ENCODE peak calls at places on chromosomes 16 and 17, in seven cellular contexts. R, T, P, Z, X, H and G are unnamed samples.

GRCh38 chr17:51260960-51261958 is 913 bp downstream of the UTP18 start:
- DNase-seq in Z (peak), T (peak), H (peak), R (peak), X (peak), P (no peak), G (peak)

GRCh38 chr17:39872700-39873099 is 4.7 kb downstream of the ZPBP2 start:
- DNase-seq in X (no peak), R (no peak), Z (no peak), T (no peak), H (peak), P (no peak), G (peak)

GRCh38 chr16:1525871-1526607 is 7.4 kb upstream of the TMEM204 start:
- DNase-seq in Z (no peak), T (no peak), H (no peak), X (no peak), P (no peak), R (no peak), G (no peak)

GRCh38 chr16:456891-457483 is 31.5 kb downstream of the RAB11FIP3 start:
- DNase-seq in T (no peak), Z (no peak), X (peak), R (no peak), H (no peak), P (no peak), G (no peak)

GRCh38 chr17:19363460-19364035 is 1.0 kb upstream of the B9D1 start:
- DNase-seq in P (no peak), X (no peak), T (no peak), H (no peak), R (no peak), Z (no peak), G (no peak)

GRCh38 chr16:78639775-78640174 is 540.3 kb downstream of the WWOX start:
- DNase-seq in H (no peak), Z (no peak), X (no peak), T (no peak), P (no peak), R (no peak), G (no peak)

GRCh38 chr17:55219484-55219883 is 45.3 kb upstream of the HLF start:
- DNase-seq in P (no peak), R (no peak), H (no peak), X (no peak), T (no peak), Z (no peak), G (no peak)

GRCh38 chr16:23521037-23521743 is 10.9 kb upstream of the GGA2 start:
- DNase-seq in T (no peak), Z (no peak), X (no peak), R (no peak), P (no peak), H (no peak), G (no peak)

GRCh38 chr17:76816590-76817135 is 51.5 kb upstream of the MGAT5B start:
- DNase-seq in P (no peak), T (peak), Z (peak), X (peak), H (peak), R (peak), G (peak)

GRCh38 chr16:84924339-84925091 is 86.8 kb downstream of the ZDHHC7 start:
- DNase-seq in R (no peak), H (peak), X (no peak), T (no peak), Z (peak), P (no peak), G (peak)

GRCh38 chr16:87434146-87434667 is 42.1 kb downstream of the MAP1LC3B start:
- DNase-seq in T (no peak), H (no peak), P (no peak), Z (no peak), X (no peak), R (no peak), G (no peak)

GRCh38 chr17:47013341-47013740 is 34.3 kb upstream of the RPRML start:
- DNase-seq in R (no peak), Z (no peak), H (no peak), T (no peak), X (no peak), P (no peak), G (no peak)

GRCh38 chr16:68215302-68215701 is 20.6 kb downstream of the ESRP2 start:
- DNase-seq in X (no peak), R (no peak), Z (no peak), P (no peak), H (no peak), T (no peak), G (no peak)

GRCh38 chr16:50553182-50553710 is 5.0 kb downstream of the NKD1 start:
- DNase-seq in R (no peak), P (no peak), X (no peak), H (no peak), T (no peak), Z (no peak), G (no peak)

GRCh38 chr16:54455021-54455725 is 168.6 kb upstream of the IRX3 start:
- DNase-seq in X (peak), Z (no peak), R (no peak), H (no peak), T (no peak), P (no peak), G (no peak)

GRCh38 chr17:2735896-2736295 is 13.6 kb downstream of the CCDC92B start:
- DNase-seq in P (no peak), H (no peak), Z (no peak), R (no peak), X (no peak), T (no peak), G (no peak)

GRCh38 chr16:17359778-17360177 is 111.0 kb downstream of the XYLT1 start:
- DNase-seq in P (no peak), X (peak), T (no peak), Z (no peak), R (no peak), H (no peak), G (no peak)

GRCh38 chr16:62190426-62190825 is 154.2 kb upstream of the CDH8 start:
- DNase-seq in Z (no peak), H (peak), R (no peak), P (no peak), X (peak), T (no peak), G (no peak)

GRCh38 chr17:49168706-49169105 is 36.1 kb downstream of the B4GALNT2 start:
- DNase-seq in P (no peak), Z (no peak), H (no peak), R (no peak), T (no peak), X (no peak), G (no peak)

GRCh38 chr16:83826146-83826913 is 18.6 kb downstream of the HSBP1 start:
- DNase-seq in Z (peak), P (no peak), X (peak), R (peak), H (peak), T (no peak), G (peak)

GRCh38 chr17:65389956-65390355 is 171.5 kb downstream of the AXIN2 start:
- DNase-seq in Z (no peak), R (peak), T (no peak), H (no peak), X (no peak), P (no peak), G (no peak)

GRCh38 chr16:14424595-14424994 is 205.5 kb downstream of the PARN start:
- DNase-seq in Z (no peak), R (no peak), P (no peak), X (no peak), H (no peak), T (no peak), G (no peak)

GRCh38 chr16:81493755-81494433 is 49.3 kb downstream of the CMIP start:
- DNase-seq in Z (peak), T (peak), P (no peak), H (peak), R (peak), X (no peak), G (peak)

GRCh38 chr16:86072328-86073102 is 173.6 kb downstream of the IRF8 start:
- DNase-seq in H (peak), R (peak), Z (peak), T (no peak), P (no peak), X (peak), G (peak)

GRCh38 chr17:6831662-6832263 is at the start of gene TEKT1:
- DNase-seq in X (peak), Z (no peak), T (peak), P (no peak), R (no peak), H (peak), G (peak)

GRCh38 chr17:1972429-1973160 is 52.5 kb downstream of the RTN4RL1 start:
- DNase-seq in H (no peak), T (no peak), Z (no peak), P (no peak), X (no peak), R (no peak), G (no peak)

GRCh38 chr17:19336938-19337711 is 25.4 kb downstream of the B9D1 start:
- DNase-seq in H (peak), R (no peak), X (no peak), Z (no peak), P (no peak), T (no peak), G (peak)

GRCh38 chr17:79969906-79970305 is 65.8 kb downstream of the TBC1D16 start:
- DNase-seq in Z (no peak), R (no peak), H (no peak), P (no peak), T (no peak), X (no peak), G (no peak)

GRCh38 chr17:79970576-79971068 is 65.0 kb downstream of the TBC1D16 start:
- DNase-seq in R (peak), T (no peak), X (peak), P (no peak), Z (peak), H (peak), G (peak)

GRCh38 chr17:79968116-79968515 is 67.6 kb downstream of the TBC1D16 start:
- DNase-seq in P (no peak), Z (no peak), R (no peak), H (no peak), X (no peak), T (no peak), G (no peak)

GRCh38 chr17:79974786-79975497 is 60.7 kb downstream of the TBC1D16 start:
- DNase-seq in R (no peak), H (no peak), Z (peak), T (no peak), P (no peak), X (peak), G (no peak)

GRCh38 chr17:79971651-79972050 is 64.0 kb downstream of the TBC1D16 start:
- DNase-seq in P (no peak), Z (no peak), R (no peak), T (no peak), H (no peak), X (no peak), G (no peak)
- TF ChIP-seq JUND in P (no peak), Z (no peak), R (no peak), T (no peak), H (no peak), X (no peak), G (no peak)

GRCh38 chr17:44109312-44109630 is 14.2 kb downstream of the HDAC5 start:
- DNase-seq in T (no peak), P (no peak), R (no peak), Z (no peak), X (no peak), H (no peak), G (no peak)

GRCh38 chr17:44110823-44111633 is 12.4 kb downstream of the HDAC5 start:
- DNase-seq in P (peak), T (peak), X (peak), R (no peak), Z (peak), H (peak), G (peak)

GRCh38 chr17:44106801-44107200 is 16.6 kb downstream of the HDAC5 start:
- DNase-seq in R (no peak), Z (no peak), T (no peak), X (no peak), H (no peak), P (no peak), G (no peak)

GRCh38 chr17:44110011-44110686 is 13.3 kb downstream of the HDAC5 start:
- DNase-seq in P (no peak), T (no peak), H (no peak), X (no peak), Z (no peak), R (no peak), G (no peak)

GRCh38 chr17:44108440-44109311 is 14.8 kb downstream of the HDAC5 start:
- DNase-seq in R (no peak), P (no peak), T (no peak), Z (peak), H (peak), X (peak), G (no peak)
- TF ChIP-seq JUND in R (no peak), P (no peak), T (no peak), Z (peak), H (peak), X (peak), G (no peak)

GRCh38 chr17:17445925-17446665 is 30.7 kb upstream of the MED9 start:
- DNase-seq in P (no peak), X (no peak), Z (no peak), T (no peak), R (peak), H (peak), G (peak)
- TF ChIP-seq JUND in P (no peak), X (no peak), Z (no peak), T (no peak), R (no peak), H (peak), G (peak)

DNA sequence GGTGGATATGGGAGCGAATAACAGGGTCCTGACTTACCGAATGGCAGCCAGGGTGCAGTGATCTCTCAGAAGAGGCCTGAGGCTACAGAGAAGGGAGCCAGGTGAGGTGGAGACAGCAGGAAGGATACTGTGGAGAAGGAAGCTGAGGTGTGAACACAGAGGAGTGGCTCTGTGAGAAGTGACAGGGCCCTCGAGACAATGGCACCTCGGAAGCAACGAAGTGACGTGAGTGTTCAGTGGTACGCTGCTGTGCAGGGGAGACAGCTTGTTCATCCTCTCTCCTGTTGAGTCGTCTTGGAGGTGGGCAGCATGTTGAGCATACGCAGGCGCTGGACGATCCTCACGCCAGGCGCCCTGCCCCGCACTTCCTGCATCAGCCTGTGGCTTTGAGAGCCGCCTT is 390.3 kb downstream of the CPPED1 start:
- DNase-seq in Z (no peak), P (no peak), H (no peak), T (no peak), X (no peak), R (no peak), G (no peak)
- TF ChIP-seq JUND in Z (no peak), P (no peak), H (no peak), T (no peak), X (no peak), R (no peak), G (no peak)

GRCh38 chr17:64097196-64097936 is 32.6 kb downstream of the ERN1 start:
- DNase-seq in T (no peak), X (no peak), P (no peak), H (no peak), Z (no peak), R (no peak), G (no peak)
- TF ChIP-seq JUND in T (no peak), X (no peak), P (no peak), H (no peak), Z (no peak), R (no peak), G (no peak)

GRCh38 chr17:185445-186138 is 4.1 kb upstream of the DOC2B start:
- DNase-seq in Z (no peak), R (no peak), T (no peak), P (no peak), H (no peak), X (no peak), G (no peak)
- TF ChIP-seq JUND in Z (no peak), R (no peak), T (no peak), P (no peak), H (no peak), X (no peak), G (no peak)

GRCh38 chr17:75573994-75574393 is 13.6 kb upstream of the MYO15B start:
- DNase-seq in R (no peak), T (no peak), P (no peak), Z (no peak), H (no peak), X (no peak), G (no peak)
- TF ChIP-seq JUND in R (no peak), T (no peak), P (no peak), Z (no peak), H (no peak), X (no peak), G (no peak)

GRCh38 chr17:45857977-45858708 is 13.5 kb downstream of the SPPL2C start:
- DNase-seq in Z (no peak), H (peak), R (no peak), X (no peak), T (no peak), P (no peak), G (no peak)
- TF ChIP-seq JUND in Z (no peak), H (no peak), R (no peak), X (no peak), T (no peak), P (no peak), G (no peak)

GRCh38 chr16:89869911-89870310 is 3.5 kb upstream of the TCF25 start:
- DNase-seq in Z (no peak), X (no peak), R (no peak), H (no peak), P (no peak), T (no peak), G (no peak)

GRCh38 chr16:89867918-89868317 is 5.5 kb upstream of the TCF25 start:
- DNase-seq in T (no peak), Z (no peak), R (no peak), H (no peak), P (no peak), X (no peak), G (no peak)

GRCh38 chr16:89873109-89873821 is at the start of gene TCF25:
- DNase-seq in Z (peak), R (peak), X (peak), H (peak), T (peak), P (peak), G (peak)

GRCh38 chr16:89871895-89872294 is 1.5 kb upstream of the TCF25 start:
- DNase-seq in T (no peak), P (no peak), Z (no peak), R (no peak), H (no peak), X (no peak), G (no peak)

DNA sequence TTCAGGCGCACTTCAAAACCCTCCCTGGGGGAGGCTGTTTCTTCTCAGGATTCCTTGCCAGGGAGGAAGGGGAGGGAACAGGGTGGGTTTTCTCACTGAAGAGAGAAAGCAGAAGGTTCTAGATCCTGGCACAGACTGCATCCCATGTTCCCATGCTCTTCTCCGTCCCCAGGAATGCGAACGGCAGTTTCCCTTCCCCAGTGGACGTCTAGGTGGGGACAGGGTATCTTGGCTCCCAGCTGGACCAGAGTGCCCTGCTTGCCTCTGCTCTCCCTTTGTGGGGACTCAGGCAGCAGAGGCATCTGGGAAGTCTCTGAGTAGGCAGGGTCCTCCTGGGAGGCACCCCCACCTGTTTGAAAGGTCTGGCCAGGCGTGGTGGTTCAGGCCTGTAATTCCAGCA is 3.0 kb upstream of the TCF25 start:
- DNase-seq in X (no peak), T (no peak), R (no peak), Z (no peak), H (no peak), P (no peak), G (no peak)
- TF ChIP-seq JUND in X (no peak), T (no peak), R (no peak), Z (no peak), H (no peak), P (no peak), G (no peak)

GRCh38 chr17:35907266-35907637 is 23.3 kb downstream of the RDM1 start:
- DNase-seq in T (no peak), H (no peak), P (no peak), X (no peak), Z (no peak), R (no peak), G (no peak)
- TF ChIP-seq JUND in T (no peak), H (no peak), P (no peak), X (no peak), Z (no peak), R (no peak), G (no peak)